ENCODE peak calls at places on chromosome 22, in four cellular contexts. E is esophagus squamous epithelium, B is mammary epithelial cell, D is Peyer's patch. S is an unnamed sample.

GRCh38 chr22:37492428-37493344 is 6.5 kb upstream of the MFNG start:
- DNase-seq in E (no peak), B (peak; percentile 38), D (no peak), S (no peak)

GRCh38 chr22:22587577-22588188 is 28.6 kb upstream of the PRAME start:
- DNase-seq in E (no peak), B (no peak), D (no peak), S (no peak)

GRCh38 chr22:33832558-33833151 is 87.6 kb downstream of the LARGE1 start:
- DNase-seq in E (no peak), B (no peak), D (no peak), S (no peak)

GRCh38 chr22:42889290-42889689 is 32.2 kb upstream of the ARFGAP3 start:
- DNase-seq in E (no peak), B (no peak), D (no peak), S (no peak)

GRCh38 chr22:50459016-50459415 is 15.8 kb downstream of the SBF1 start:
- DNase-seq in E (no peak), B (no peak), D (no peak), S (no peak)

GRCh38 chr22:26805131-26805530 is 147.7 kb downstream of the MIAT start:
- DNase-seq in E (no peak), B (peak; percentile 21), D (no peak), S (no peak)

GRCh38 chr22:45516923-45517675 is 14.4 kb downstream of the FBLN1 start:
- DNase-seq in E (no peak), B (peak; percentile 86), D (no peak), S (no peak)

GRCh38 chr22:41589260-41589600 is 410 bp downstream of the PMM1 start:
- DNase-seq in E (no peak), B (peak; percentile 21), D (peak; percentile 63), S (no peak)

GRCh38 chr22:44996120-44996519 is 13.7 kb downstream of the PHF21B start:
- DNase-seq in E (no peak), B (no peak), D (no peak), S (no peak)

GRCh38 chr22:23216331-23217170 is 36.2 kb downstream of the BCR start:
- DNase-seq in E (no peak), B (no peak), D (peak; percentile 20), S (no peak)

GRCh38 chr22:23893957-23894709 is at the start of gene MIF:
- DNase-seq in E (peak; percentile 71), B (peak; percentile 95), D (peak; percentile 98), S (peak; percentile 66)

GRCh38 chr22:26852176-26852575 is 194.8 kb downstream of the MIAT start:
- DNase-seq in E (no peak), B (no peak), D (no peak), S (no peak)

GRCh38 chr22:29200901-29201300 is 4.8 kb upstream of the EMID1 start:
- DNase-seq in E (no peak), B (no peak), D (peak; percentile 39), S (no peak)

GRCh38 chr22:45217806-45218205 is 22.9 kb downstream of the KIAA0930 start:
- DNase-seq in E (no peak), B (no peak), D (no peak), S (no peak)

GRCh38 chr22:32951081-32951806 is 106.9 kb downstream of the SYN3 start:
- DNase-seq in E (no peak), B (no peak), D (no peak), S (no peak)

GRCh38 chr22:40258463-40259046 is 80.8 kb downstream of the TNRC6B start:
- DNase-seq in E (no peak), B (peak; percentile 98), D (no peak), S (no peak)

GRCh38 chr22:22712666-22713365 is 68.4 kb downstream of the GGTLC2 start:
- DNase-seq in E (no peak), B (no peak), D (no peak), S (no peak)

GRCh38 chr22:37556750-37557149 is 3.5 kb upstream of the CDC42EP1 start:
- DNase-seq in E (no peak), B (no peak), D (no peak), S (no peak)

GRCh38 chr22:26687439-26687838 is 30.1 kb downstream of the MIAT start:
- DNase-seq in E (no peak), B (no peak), D (no peak), S (no peak)

GRCh38 chr22:42340695-42341383 is 70.4 kb upstream of the TCF20 start:
- DNase-seq in E (no peak), B (no peak), D (no peak), S (no peak)

GRCh38 chr22:29004647-29005371 is 56.8 kb downstream of the C22orf31 start:
- DNase-seq in E (no peak), B (no peak), D (peak; percentile 66), S (no peak)

GRCh38 chr22:36385491-36386350 is 2.0 kb downstream of the MYH9 start:
- DNase-seq in E (no peak), B (peak; percentile 93), D (peak; percentile 66), S (peak; percentile 69)

GRCh38 chr22:42613869-42614268 is 814 bp downstream of the POLDIP3 start:
- DNase-seq in E (no peak), B (peak; percentile 45), D (no peak), S (no peak)

GRCh38 chr22:26894766-26895485 is 237.5 kb downstream of the MIAT start:
- DNase-seq in E (no peak), B (peak; percentile 89), D (no peak), S (no peak)

GRCh38 chr22:47888807-47889206 is 1126.4 kb downstream of the TBC1D22A start:
- DNase-seq in E (no peak), B (no peak), D (no peak), S (no peak)

GRCh38 chr22:36331912-36332622 is 55.7 kb downstream of the MYH9 start:
- DNase-seq in E (no peak), B (no peak), D (no peak), S (no peak)

GRCh38 chr22:33083212-33083611 is 25.0 kb upstream of the SYN3 start:
- DNase-seq in E (no peak), B (no peak), D (no peak), S (no peak)

GRCh38 chr22:29216873-29217666 is 11.4 kb downstream of the EMID1 start:
- DNase-seq in E (no peak), B (peak; percentile 57), D (no peak), S (no peak)

GRCh38 chr22:40270031-40270430 is 76.3 kb upstream of the ADSL start:
- DNase-seq in E (no peak), B (no peak), D (no peak), S (no peak)

GRCh38 chr22:32587449-32587848 is 112.8 kb downstream of the FBXO7 start:
- DNase-seq in E (no peak), B (no peak), D (no peak), S (no peak)

GRCh38 chr22:36252754-36253522 is at the start of gene APOL1:
- DNase-seq in E (no peak), B (no peak), D (peak; percentile 73), S (no peak)

GRCh38 chr22:29312218-29313125 is 3.0 kb downstream of the RASL10A start:
- DNase-seq in E (no peak), B (no peak), D (no peak), S (no peak)

GRCh38 chr22:50262973-50263617 is 1.6 kb upstream of the MAPK12 start:
- DNase-seq in E (no peak), B (no peak), D (no peak), S (no peak)

GRCh38 chr22:27630754-27631153 is 170.8 kb downstream of the MN1 start:
- DNase-seq in E (no peak), B (no peak), D (peak; percentile 15), S (no peak)

DNA sequence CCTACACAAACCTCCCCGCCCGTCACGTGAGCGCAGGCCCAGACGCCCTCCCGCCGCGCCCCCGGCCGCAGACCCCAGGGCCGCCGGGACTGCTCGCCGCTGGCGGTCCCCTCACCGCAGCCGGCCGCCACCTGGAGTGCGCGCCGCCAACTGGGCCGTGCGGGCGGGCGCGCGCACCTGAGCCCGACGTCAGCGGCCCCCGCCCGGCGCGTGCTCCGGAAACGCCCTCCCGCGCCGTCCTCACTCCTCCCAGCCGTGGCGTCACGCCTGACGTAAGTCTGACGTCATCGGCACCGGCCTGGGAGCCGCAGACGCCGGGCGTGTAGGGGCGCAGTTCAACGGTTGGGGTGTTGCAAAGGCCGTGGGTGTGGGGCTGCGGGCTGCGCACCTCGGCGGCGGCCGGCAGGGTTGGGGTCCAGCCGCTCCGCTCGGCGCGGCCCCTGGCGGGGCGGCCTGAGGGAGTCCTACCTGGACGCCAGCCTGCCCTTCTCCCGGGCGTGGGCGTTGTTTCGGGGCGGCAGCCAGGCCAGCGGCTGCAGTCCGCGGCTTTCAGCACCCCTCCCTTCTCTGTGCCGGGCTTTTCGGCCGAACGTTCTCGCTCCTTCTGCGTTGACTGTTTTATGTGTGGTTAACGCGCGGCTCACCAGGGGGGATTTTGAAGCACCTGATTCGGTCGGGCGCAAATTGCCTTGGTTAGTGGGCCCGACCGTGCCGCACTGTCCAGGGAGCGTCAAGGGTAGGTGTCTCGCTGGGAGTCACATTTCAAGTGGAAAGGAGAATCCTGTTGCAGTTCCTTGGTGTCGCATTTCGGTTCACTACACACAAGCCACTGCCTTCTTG is at the start of gene JOSD1:
- DNase-seq in E (peak; percentile 58), B (peak; percentile 96), D (peak; percentile 98), S (peak; percentile 79)
- TF ChIP-seq CTCF in E (no peak), B (no peak), D (no peak), S (no peak)

DNA sequence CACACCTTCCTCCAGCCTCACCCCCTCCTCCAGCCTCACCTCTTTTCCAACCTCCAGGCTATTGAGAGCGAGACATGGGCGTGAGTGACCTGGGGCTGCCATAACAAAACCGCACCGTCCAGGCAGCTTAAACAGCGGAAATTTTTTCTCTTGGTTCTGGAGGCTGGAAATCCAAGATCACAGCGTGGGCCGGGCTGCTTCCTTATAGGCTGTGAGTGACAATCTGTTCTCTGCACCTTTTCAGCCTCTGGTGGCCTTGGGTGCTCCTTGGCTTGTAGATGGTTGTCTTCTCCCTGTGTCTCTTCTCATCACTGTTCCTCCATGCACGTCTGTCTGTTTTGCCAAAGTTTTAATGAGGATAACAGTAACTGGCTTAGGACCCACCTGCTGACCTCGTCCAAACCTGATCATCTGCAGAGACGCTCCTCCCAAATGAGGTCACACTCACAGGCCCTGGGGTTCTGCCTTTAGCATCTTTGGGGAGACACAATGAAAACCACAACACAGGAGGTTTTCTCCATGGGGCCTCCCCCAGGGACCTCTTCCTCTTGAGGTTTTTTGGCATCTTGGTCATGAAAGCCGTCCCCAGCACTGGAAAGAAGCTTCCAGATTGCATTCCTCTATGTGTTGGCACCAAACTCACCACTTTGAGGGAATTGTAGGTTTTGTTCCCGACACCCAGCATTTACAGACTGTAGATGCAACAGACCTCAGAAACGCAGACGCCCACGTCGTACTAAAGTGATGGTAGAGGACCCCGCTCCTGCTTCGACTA is 878.1 kb downstream of the BRD1 start:
- DNase-seq in E (no peak), B (no peak), D (no peak), S (no peak)
- H3K36me3 ChIP-seq in E (no peaks in the 10 kb centered on the region), B (no peaks in the 10 kb centered on the region), D (no peaks in the 10 kb centered on the region), S (no peaks in the 10 kb centered on the region)

GRCh38 chr22:25148149-25148691 is 51.4 kb upstream of the CRYBB3 start:
- DNase-seq in E (no peak), B (no peak), D (peak; percentile 77), S (no peak)

GRCh38 chr22:25146906-25147754 is 52.5 kb upstream of the CRYBB3 start:
- DNase-seq in E (no peak), B (no peak), D (no peak), S (no peak)

GRCh38 chr22:25149014-25149413 is 50.6 kb upstream of the CRYBB3 start:
- DNase-seq in E (no peak), B (no peak), D (no peak), S (no peak)

GRCh38 chr22:25144522-25144921 is 55.1 kb upstream of the CRYBB3 start:
- DNase-seq in E (no peak), B (no peak), D (no peak), S (no peak)

GRCh38 chr22:25146311-25146710 is 53.3 kb upstream of the CRYBB3 start:
- DNase-seq in E (no peak), B (no peak), D (no peak), S (no peak)
- H3K4me1 ChIP-seq in E (peaks cover 79% of the 10 kb centered on the region), B (no peaks in the 10 kb centered on the region), D (no peaks in the 10 kb centered on the region), S (peaks cover 61% of the 10 kb centered on the region)

GRCh38 chr22:21447694-21448402 is 19.3 kb upstream of the TMEM191C start:
- DNase-seq in E (no peak), B (no peak), D (no peak), S (no peak)
- TF ChIP-seq CTCF in E (no peak), B (no peak), D (no peak), S (no peak)